ENCODE peak calls at places on chromosome 18, in seven cellular contexts. Y is Karpas-422, V is GM23248, U is HCT116, Z is hepatocyte, L is MM.1S, G is PC-9. R is an unnamed sample. For H3K9me2 and H4K20me1, the result is how much of the 10 kb centered on the place peaks cover.

GRCh38 chr18:62398291-62398690 is 73.2 kb downstream of the TNFRSF11A start:
- DNase-seq in L (no peak), V (no peak), G (no peak), Z (no peak), Y (no peak), U (no peak), R (no peak)

GRCh38 chr18:80251700-80252099 is 4.4 kb upstream of the PARD6G start:
- DNase-seq in L (no peak), U (no peak), G (no peak), V (no peak), Z (peak), Y (no peak), R (no peak)

GRCh38 chr18:13246591-13246990 is 28.0 kb downstream of the LDLRAD4 start:
- DNase-seq in L (no peak), V (no peak), G (no peak), Z (no peak), Y (no peak), U (no peak), R (no peak)

GRCh38 chr18:61992285-61992684 is 99.5 kb upstream of the RNF152 start:
- DNase-seq in G (peak), V (peak), U (peak), L (no peak), Y (no peak), Z (peak), R (no peak)

GRCh38 chr18:69233465-69234054 is 167.1 kb upstream of the DOK6 start:
- DNase-seq in Y (peak), U (no peak), Z (no peak), V (peak), G (no peak), L (no peak), R (no peak)

GRCh38 chr18:57801379-57802165 is 1.5 kb downstream of the ATP8B1 start:
- DNase-seq in L (no peak), Y (no peak), U (no peak), V (peak), Z (peak), G (no peak), R (no peak)

GRCh38 chr18:36769611-36770314 is 59.0 kb downstream of the TPGS2 start:
- DNase-seq in U (peak), Y (peak), Z (no peak), G (no peak), L (no peak), V (peak), R (no peak)

GRCh38 chr18:72544092-72544886 is at the start of gene CBLN2:
- DNase-seq in Y (peak), G (peak), L (peak), Z (peak), V (peak), U (no peak), R (no peak)

GRCh38 chr18:59229191-59229590 is 9.2 kb downstream of the GRP start:
- DNase-seq in U (no peak), L (no peak), Z (no peak), V (peak), Y (no peak), G (no peak), R (no peak)

GRCh38 chr18:54357082-54357659 is 487 bp downstream of the STARD6 start:
- DNase-seq in V (no peak), G (no peak), U (no peak), L (no peak), Z (no peak), Y (no peak), R (peak)

GRCh38 chr18:27685807-27686412 is 491.0 kb downstream of the CDH2 start:
- DNase-seq in Z (peak), G (no peak), U (peak), V (peak), Y (peak), L (peak), R (peak)

GRCh38 chr18:75161629-75162028 is 47.3 kb downstream of the PTGR3 start:
- DNase-seq in Y (peak), U (peak), L (no peak), V (no peak), Z (no peak), G (peak), R (peak)

GRCh38 chr18:58522157-58522556 is 106.7 kb downstream of the ALPK2 start:
- DNase-seq in Z (no peak), U (no peak), V (no peak), Y (no peak), L (no peak), G (no peak), R (no peak)

GRCh38 chr18:2171840-2172625 is 399.3 kb downstream of the METTL4 start:
- DNase-seq in V (no peak), Y (no peak), L (no peak), G (peak), Z (no peak), U (no peak), R (no peak)

GRCh38 chr18:47737198-47737830 is 193.1 kb downstream of the SMAD2 start:
- DNase-seq in Y (no peak), L (no peak), V (no peak), Z (no peak), U (no peak), G (no peak), R (no peak)

GRCh38 chr18:55406374-55407045 is 181.5 kb downstream of the TCF4 start:
- DNase-seq in Z (no peak), G (no peak), U (no peak), L (no peak), Y (no peak), V (no peak), R (no peak)

GRCh38 chr18:25895518-25895917 is 194.9 kb downstream of the SS18 start:
- DNase-seq in G (no peak), U (no peak), Z (no peak), Y (peak), V (no peak), L (peak), R (no peak)

GRCh38 chr18:60846396-60846795 is 473.8 kb upstream of the MC4R start:
- DNase-seq in Z (no peak), V (no peak), U (no peak), L (no peak), Y (no peak), G (no peak), R (no peak)

GRCh38 chr18:78913395-78913794 is 66.2 kb upstream of the SALL3 start:
- DNase-seq in G (no peak), Z (no peak), L (no peak), V (no peak), Y (no peak), U (no peak), R (no peak)

GRCh38 chr18:13447621-13448020 is 229.1 kb downstream of the LDLRAD4 start:
- DNase-seq in G (no peak), U (no peak), V (peak), Z (peak), Y (no peak), L (no peak), R (no peak)

GRCh38 chr18:32770181-32770650 is 2.6 kb downstream of the KLHL14 start:
- DNase-seq in Z (peak), Y (peak), U (no peak), G (no peak), V (no peak), L (no peak), R (no peak)

GRCh38 chr18:8868276-8868675 is 162.9 kb downstream of the MTCL1 start:
- DNase-seq in Y (no peak), L (no peak), G (no peak), U (no peak), V (no peak), Z (no peak), R (no peak)

GRCh38 chr18:55318864-55319516 is 269.0 kb downstream of the TCF4 start:
- DNase-seq in V (peak), Y (no peak), Z (no peak), G (no peak), L (no peak), U (no peak), R (no peak)

GRCh38 chr18:75533954-75534353 is 106.5 kb upstream of the SMIM21 start:
- DNase-seq in Z (no peak), V (peak), G (no peak), L (no peak), U (no peak), Y (no peak), R (no peak)

GRCh38 chr18:7608798-7609197 is 41.7 kb downstream of the PTPRM start:
- DNase-seq in Y (no peak), U (no peak), L (no peak), Z (no peak), V (peak), G (no peak), R (no peak)

GRCh38 chr18:58176915-58177717 is 133.1 kb downstream of the NEDD4L start:
- DNase-seq in V (peak), L (no peak), U (no peak), G (peak), Y (no peak), Z (peak), R (no peak)

GRCh38 chr18:58392336-58393000 is 236.4 kb downstream of the ALPK2 start:
- DNase-seq in G (no peak), U (no peak), Y (no peak), L (no peak), V (peak), Z (peak), R (no peak)

DNA sequence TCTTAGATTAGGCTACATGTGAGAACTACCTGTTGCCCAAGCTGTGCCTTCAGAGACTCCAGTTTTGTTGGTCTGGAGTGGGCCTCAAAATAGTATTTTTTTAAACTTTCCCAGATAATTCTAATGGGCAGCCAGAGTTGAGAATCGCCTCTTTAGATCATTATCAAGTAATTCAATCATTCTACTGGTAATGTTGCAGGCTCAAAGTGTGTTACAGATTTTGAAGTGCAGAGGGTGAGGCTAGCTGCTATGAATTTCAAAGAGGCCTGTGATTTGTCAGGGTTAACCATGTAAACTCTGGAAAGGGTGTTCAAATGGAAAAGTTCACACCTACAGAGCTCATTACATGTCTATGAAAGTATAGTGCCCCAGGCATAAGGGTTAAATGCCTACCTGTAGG is 30.1 kb downstream of the ANKRD29 start:
- DNase-seq in U (no peak), G (no peak), Z (no peak), Y (no peak), L (no peak), V (no peak), R (no peak)
- H3K9me2 ChIP-seq in U (under half), G (under half), Z (under half), Y (under half), L (under half), V (under half), R (under half)

DNA sequence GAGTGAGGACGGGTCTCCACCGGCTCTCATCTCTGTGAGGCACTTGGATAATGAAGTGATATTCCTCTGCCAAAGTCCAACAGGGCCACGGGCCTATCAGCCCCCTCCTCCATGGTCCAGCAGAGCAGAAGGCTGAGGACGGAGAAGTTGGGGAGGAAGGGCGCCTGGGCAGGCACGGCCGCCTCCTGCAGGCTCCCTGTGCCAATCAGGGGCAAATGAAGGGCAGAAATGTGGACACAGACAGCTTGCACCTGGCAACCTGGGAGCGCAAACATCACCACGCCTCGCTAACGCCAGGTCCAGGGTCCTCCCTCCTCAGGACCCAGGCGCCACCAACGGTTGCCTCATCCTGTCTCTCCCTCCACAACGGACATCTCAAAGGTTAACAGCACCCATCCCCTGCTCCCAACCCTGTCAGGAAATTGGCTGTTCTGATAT is 24.3 kb downstream of the SMAD7 start:
- DNase-seq in Y (no peak), V (peak), Z (no peak), L (no peak), U (no peak), G (no peak), R (no peak)
- H4K20me1 ChIP-seq in Y (under half), V (under half), Z (half or more), L (under half), U (under half), G (under half), R (under half)

GRCh38 chr18:34873966-34874365 is 163.9 kb downstream of the DTNA start:
- DNase-seq in Z (no peak), L (no peak), U (no peak), Y (no peak), G (no peak), V (no peak), R (no peak)

GRCh38 chr18:34867520-34867919 is 157.4 kb downstream of the DTNA start:
- DNase-seq in Y (peak), U (peak), L (no peak), G (no peak), V (peak), Z (peak), R (peak)

GRCh38 chr18:34870916-34871315 is 160.8 kb downstream of the DTNA start:
- DNase-seq in V (no peak), Z (no peak), U (no peak), G (no peak), L (no peak), Y (no peak), R (no peak)

GRCh38 chr18:34875150-34875549 is 165.1 kb downstream of the DTNA start:
- DNase-seq in V (no peak), Z (no peak), L (no peak), U (no peak), Y (no peak), G (no peak), R (no peak)

GRCh38 chr18:34871435-34871834 is 161.3 kb downstream of the DTNA start:
- DNase-seq in G (no peak), Y (no peak), V (peak), L (no peak), Z (no peak), U (no peak), R (no peak)
- H2AFZ ChIP-seq in G (no peak), Y (peak), V (no peak), L (no peak), Z (no peak), U (no peak), R (no peak)

GRCh38 chr18:43620936-43621335 is 343.6 kb upstream of the SYT4 start:
- DNase-seq in Z (peak), Y (peak), G (no peak), L (peak), U (no peak), V (peak), R (peak)
- H3K9me2 ChIP-seq in Z (under half), Y (under half), G (under half), L (under half), U (under half), V (under half), R (under half)

GRCh38 chr18:46096651-46097300 is 1.3 kb downstream of the ATP5F1A start:
- DNase-seq in U (no peak), G (no peak), L (peak), Z (no peak), Y (no peak), V (peak), R (peak)
- H4K20me1 ChIP-seq in U (under half), G (under half), L (under half), Z (under half), Y (under half), V (under half), R (under half)

GRCh38 chr18:31116853-31117595 is 14.8 kb upstream of the DSC2 start:
- DNase-seq in G (no peak), Z (no peak), Y (peak), U (no peak), L (no peak), V (no peak), R (no peak)

GRCh38 chr18:31112804-31113203 is 10.6 kb upstream of the DSC2 start:
- DNase-seq in L (no peak), Y (no peak), V (no peak), G (no peak), Z (no peak), U (no peak), R (no peak)
- H2AFZ ChIP-seq in L (no peak), Y (no peak), V (no peak), G (no peak), Z (no peak), U (no peak), R (no peak)

DNA sequence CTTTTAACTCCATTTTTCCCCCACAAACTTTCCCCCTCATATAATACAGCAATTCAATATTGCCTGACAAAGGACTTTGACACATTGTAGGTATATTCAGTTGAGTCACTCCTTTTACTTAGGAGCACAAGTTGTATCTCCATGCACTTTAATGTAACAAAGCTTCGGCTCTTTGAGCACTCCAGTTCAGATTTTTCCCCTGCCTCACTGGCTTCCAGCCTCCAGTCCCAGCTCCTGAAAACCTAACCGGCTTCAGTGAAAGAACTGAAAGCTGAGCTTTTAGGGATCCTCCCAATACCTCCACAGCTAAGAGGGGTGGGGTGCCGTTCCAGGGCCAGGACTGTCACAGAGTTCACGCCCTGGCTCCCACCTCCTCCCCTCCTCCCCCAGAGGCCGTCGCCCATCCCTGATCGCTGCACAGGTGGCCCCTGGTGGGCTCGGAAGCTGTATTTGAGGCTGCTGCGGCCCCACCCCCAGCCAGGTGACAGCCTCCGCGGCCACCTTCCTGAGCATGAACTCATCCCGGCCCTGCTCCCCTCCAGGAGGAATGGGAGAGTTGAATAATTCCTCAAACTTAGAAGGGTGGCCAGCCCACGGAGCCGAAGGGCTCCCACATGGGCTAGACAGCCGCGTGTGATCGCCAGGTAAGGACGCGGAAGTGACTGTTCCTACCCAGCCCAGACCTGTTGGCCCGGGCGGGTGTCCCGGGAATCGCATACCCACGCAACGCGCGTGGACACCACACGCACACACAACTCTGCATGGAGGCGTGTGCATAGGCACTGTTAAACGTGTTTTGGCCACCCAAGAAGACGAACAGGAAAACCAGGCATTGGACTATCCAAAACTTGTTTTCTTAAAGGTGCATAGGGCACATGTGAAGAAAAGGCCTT is 1.8 kb downstream of the MYO5B start:
- DNase-seq in G (peak), Y (no peak), L (no peak), V (no peak), U (no peak), Z (peak), R (no peak)
- H3K9me2 ChIP-seq in G (under half), Y (under half), L (under half), V (under half), U (under half), Z (under half), R (under half)